ENCODE peak calls at places on chromosomes 12 and 14, in five cellular contexts. C is fibroblast of mammary gland, B is spleen, Y is nephron progenitor cell, G is HFF-Myc. U is an unnamed sample.

GRCh38 chr12:110689002-110689600 is at the start of gene HVCN1:
- DNase-seq in B (peak; percentile 93), Y (peak; percentile 69), G (no peak), C (no peak), U (no peak)

GRCh38 chr12:9756756-9757155 is 3.9 kb downstream of the CD69 start:
- DNase-seq in C (no peak), Y (no peak), B (no peak), G (no peak), U (no peak)

GRCh38 chr14:90276627-90277367 is 20.4 kb downstream of the PSMC1 start:
- DNase-seq in C (peak; percentile 45), Y (no peak), B (no peak), G (no peak), U (no peak)

GRCh38 chr12:12559699-12560296 is 2.9 kb downstream of the DUSP16 start:
- DNase-seq in B (no peak), Y (no peak), C (no peak), G (no peak), U (no peak)

GRCh38 chr12:60169904-60170303 is 574.1 kb downstream of the SLC16A7 start:
- DNase-seq in C (peak; percentile 32), Y (no peak), G (no peak), B (no peak), U (no peak)

GRCh38 chr12:19833775-19834501 is 394.6 kb downstream of the AEBP2 start:
- DNase-seq in B (no peak), C (peak; percentile 82), Y (no peak), G (no peak), U (no peak)

GRCh38 chr12:131331148-131331750 is 377.5 kb downstream of the ADGRD1 start:
- DNase-seq in C (no peak), Y (no peak), G (no peak), B (no peak), U (no peak)

GRCh38 chr12:89236237-89236636 is 116.1 kb downstream of the DUSP6 start:
- DNase-seq in G (no peak), Y (no peak), B (no peak), C (peak; percentile 84), U (no peak)

GRCh38 chr12:126346087-126346486 is 1280.9 kb downstream of the AACS start:
- DNase-seq in Y (no peak), C (no peak), G (no peak), B (no peak), U (no peak)
- TF ChIP-seq CTCF in Y (no peak), C (no peak), G (no peak), B (no peak), U (no peak)

GRCh38 chr14:31660191-31660590 is 99.0 kb downstream of the NUBPL start:
- DNase-seq in Y (no peak), B (no peak), G (no peak), C (no peak), U (no peak)

GRCh38 chr14:31660728-31661127 is 99.5 kb downstream of the NUBPL start:
- DNase-seq in B (no peak), Y (no peak), G (no peak), C (no peak), U (no peak)

GRCh38 chr14:31659278-31659677 is 98.1 kb downstream of the NUBPL start:
- DNase-seq in B (no peak), C (no peak), G (no peak), Y (no peak), U (no peak)

DNA sequence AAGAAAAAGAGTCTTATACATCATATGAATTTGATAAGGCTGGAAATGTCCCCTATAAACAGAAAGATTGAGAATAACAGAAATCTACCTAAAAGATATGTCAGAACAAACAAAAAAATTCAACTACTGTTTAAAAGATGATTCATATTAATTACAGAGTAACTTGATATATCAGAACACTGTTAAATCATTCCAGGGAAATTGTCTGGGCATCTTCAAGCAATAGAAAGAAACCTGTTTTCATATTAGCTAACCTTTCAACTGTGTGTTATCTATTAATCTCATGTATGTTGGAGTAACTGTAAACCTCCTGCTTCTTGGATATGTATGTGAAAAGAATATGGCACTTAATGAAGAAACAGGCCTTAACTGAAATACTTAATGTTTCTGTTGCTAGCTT is 96.7 kb downstream of the NUBPL start:
- DNase-seq in G (no peak), C (no peak), B (no peak), Y (no peak), U (no peak)
- TF ChIP-seq CTCF in G (no peak), C (no peak), B (no peak), Y (no peak), U (no peak)

GRCh38 chr12:79424109-79424721 is 266.5 kb downstream of the PAWR start:
- DNase-seq in Y (no peak), B (no peak), G (peak; percentile 68), C (peak; percentile 91), U (no peak)

GRCh38 chr12:79422060-79422812 is 268.5 kb downstream of the PAWR start:
- DNase-seq in Y (no peak), B (no peak), G (no peak), C (peak; percentile 26), U (no peak)

GRCh38 chr12:79421236-79421740 is 269.5 kb downstream of the PAWR start:
- DNase-seq in C (no peak), G (no peak), B (no peak), Y (no peak), U (no peak)

GRCh38 chr12:79423560-79423959 is 267.2 kb downstream of the PAWR start:
- DNase-seq in C (no peak), Y (no peak), B (no peak), G (no peak), U (no peak)

GRCh38 chr12:79426121-79426520 is 264.6 kb downstream of the PAWR start:
- DNase-seq in B (no peak), G (no peak), C (no peak), Y (no peak), U (no peak)
- TF ChIP-seq CTCF in B (no peak), G (no peak), C (no peak), Y (no peak), U (no peak)

DNA sequence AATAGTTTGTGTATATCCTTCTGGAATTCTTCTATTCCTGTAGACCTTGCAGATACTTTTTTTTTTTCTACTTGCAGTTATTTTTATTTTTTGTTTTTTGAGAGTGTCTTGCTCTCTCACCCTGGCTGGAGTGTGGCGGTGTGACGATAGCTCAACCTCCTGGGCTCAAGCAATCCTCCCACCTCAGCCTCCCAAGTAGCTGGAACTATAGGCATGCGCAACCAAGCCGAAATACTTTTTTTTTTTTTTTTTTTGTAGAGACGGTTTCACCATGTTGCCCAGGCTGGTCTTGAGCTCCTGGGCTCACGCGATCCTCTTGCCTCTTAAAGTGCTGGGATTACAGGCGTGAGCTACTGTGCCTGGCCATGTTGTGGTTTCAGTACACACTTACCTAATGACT is 10.0 kb downstream of the TULP3 start:
- DNase-seq in G (no peak), Y (no peak), C (peak; percentile 21), B (no peak), U (no peak)
- TF ChIP-seq CTCF in G (no peak), Y (no peak), C (no peak), B (no peak), U (no peak)

GRCh38 chr12:47686645-47687240 is 19.1 kb downstream of the RPAP3 start:
- DNase-seq in Y (no peak), G (peak; percentile 25), B (no peak), C (peak; percentile 57), U (no peak)
- TF ChIP-seq CTCF in Y (peak; percentile 46), G (peak; percentile 63), B (peak; percentile 65), C (peak; percentile 77), U (peak; percentile 89)

GRCh38 chr12:68236421-68237059 is 10.9 kb upstream of the IL26 start:
- DNase-seq in Y (no peak), C (peak; percentile 45), B (no peak), G (no peak), U (no peak)
- TF ChIP-seq CTCF in Y (no peak), C (no peak), B (peak; percentile 33), G (no peak), U (no peak)

DNA sequence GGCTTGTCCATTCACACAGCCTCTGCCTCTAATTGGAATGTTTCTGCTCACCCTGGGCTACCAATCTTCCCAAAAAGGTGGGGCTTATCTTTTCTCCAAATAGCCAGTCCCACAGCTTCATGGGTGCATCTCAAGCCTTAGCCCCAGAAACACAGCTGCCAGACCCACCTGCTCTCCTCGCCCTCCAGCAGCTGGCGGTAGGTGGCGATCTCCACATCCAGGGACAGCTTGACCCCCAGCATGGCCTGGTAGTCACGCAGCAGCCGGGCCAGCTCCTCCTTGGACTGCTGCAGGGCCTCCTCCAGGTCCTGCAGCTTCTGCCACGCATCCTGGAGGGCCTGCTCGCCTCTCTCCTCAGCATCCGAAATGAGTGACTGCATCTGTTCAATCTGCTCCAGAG is 11.1 kb downstream of the KRT77 start:
- DNase-seq in B (no peak), C (no peak), Y (peak; percentile 38), G (no peak), U (no peak)
- TF ChIP-seq CTCF in B (no peak), C (no peak), Y (peak; percentile 19), G (no peak), U (peak; percentile 13)

GRCh38 chr14:79549515-79549914 is 661.8 kb downstream of the DIO2 start:
- DNase-seq in G (no peak), B (no peak), C (peak; percentile 45), Y (no peak), U (no peak)
- TF ChIP-seq CTCF in G (no peak), B (no peak), C (no peak), Y (no peak), U (no peak)